ENCODE peak calls at places on chromosomes 1 and 21, in four cellular contexts. S, Y, C and H are unnamed samples.

GRCh38 chr21:44487831-44488230 is 32.5 kb downstream of the LRRC3 start:
- DNase-seq in S (no peak), Y (peak), C (no peak), H (peak)

GRCh38 chr1:18481921-18482701 is 1.4 kb downstream of the KLHDC7A start:
- DNase-seq in S (no peak), Y (no peak), C (no peak), H (no peak)

GRCh38 chr1:198681247-198681646 is 42.4 kb downstream of the PTPRC start:
- DNase-seq in S (no peak), Y (peak), C (no peak), H (no peak)

GRCh38 chr1:93591291-93591832 is 90.3 kb downstream of the BCAR3 start:
- DNase-seq in S (no peak), Y (no peak), C (no peak), H (no peak)

GRCh38 chr1:67652800-67653199 is 32.2 kb upstream of the GADD45A start:
- DNase-seq in S (no peak), Y (peak), C (no peak), H (peak)

GRCh38 chr1:155499953-155500621 is 62.5 kb downstream of the ASH1L start:
- DNase-seq in S (no peak), Y (peak), C (no peak), H (peak)

GRCh38 chr1:88935522-88936222 is 44.3 kb upstream of the GTF2B start:
- DNase-seq in S (no peak), Y (peak), C (no peak), H (peak)

GRCh38 chr1:161987872-161988271 is 35.8 kb downstream of the OLFML2B start:
- DNase-seq in S (no peak), Y (no peak), C (no peak), H (no peak)

GRCh38 chr1:30977105-30977504 is 68.5 kb upstream of the SDC3 start:
- DNase-seq in S (no peak), Y (peak), C (no peak), H (peak)

GRCh38 chr1:227887697-227888403 is 59.9 kb downstream of the WNT9A start:
- DNase-seq in S (peak), Y (peak), C (peak), H (peak)

GRCh38 chr1:43372172-43372571 is 4.4 kb upstream of the ELOVL1 start:
- DNase-seq in S (no peak), Y (no peak), C (no peak), H (no peak)

GRCh38 chr1:2595812-2596529 is 9.4 kb downstream of the PRXL2B start:
- DNase-seq in S (no peak), Y (no peak), C (no peak), H (no peak)

GRCh38 chr1:52368383-52369172 is 2.6 kb upstream of the CC2D1B start:
- DNase-seq in S (peak), Y (peak), C (no peak), H (peak)

GRCh38 chr1:113761937-113762336 is 2.7 kb upstream of the PHTF1 start:
- DNase-seq in S (no peak), Y (no peak), C (no peak), H (no peak)

GRCh38 chr1:25698252-25698651 is 81.7 kb downstream of the MAN1C1 start:
- DNase-seq in S (no peak), Y (no peak), C (no peak), H (no peak)

GRCh38 chr1:208298593-208299233 is 54.5 kb upstream of the PLXNA2 start:
- DNase-seq in S (no peak), Y (no peak), C (no peak), H (no peak)

GRCh38 chr1:14366361-14367018 is 232.0 kb upstream of the KAZN start:
- DNase-seq in S (peak), Y (peak), C (no peak), H (peak)

GRCh38 chr1:16960560-16961296 is 19.7 kb downstream of the MFAP2 start:
- DNase-seq in S (peak), Y (peak), C (peak), H (peak)